ENCODE peak calls at places on chromosomes 12 and 14, in seven cellular contexts. E is bronchial epithelial cell, W is prostate gland, P is right atrium auricular region, T is MCF 10A, C is GM10248, N is ovary. Q is an unnamed sample.

GRCh38 chr12:96257550-96258392 is 63.6 kb downstream of the ELK3 start:
- DNase-seq in E (no peak), W (no peak), P (no peak), T (no peak), C (no peak), N (no peak), Q (no peak)

GRCh38 chr12:57278465-57279453 is 27.8 kb upstream of the STAC3 start:
- DNase-seq in E (no peak), W (peak), P (no peak), T (no peak), C (no peak), N (no peak), Q (no peak)

GRCh38 chr14:91420686-91421085 is 3.1 kb upstream of the CCDC88C start:
- DNase-seq in E (no peak), W (no peak), P (peak), T (no peak), C (no peak), N (no peak), Q (no peak)

GRCh38 chr14:86221000-86221399 is 691.1 kb downstream of the FLRT2 start:
- DNase-seq in E (no peak), W (no peak), P (no peak), T (peak), C (no peak), N (no peak), Q (no peak)

GRCh38 chr14:75090353-75090752 is 20.9 kb downstream of the ZC2HC1C start:
- DNase-seq in E (peak), W (no peak), P (no peak), T (no peak), C (no peak), N (no peak), Q (no peak)

GRCh38 chr12:32248594-32249140 is 142.0 kb downstream of the BICD1 start:
- DNase-seq in E (peak), W (no peak), P (no peak), T (peak), C (no peak), N (no peak), Q (no peak)

GRCh38 chr14:78764240-78764639 is 594.1 kb downstream of the NRXN3 start:
- DNase-seq in E (peak), W (no peak), P (no peak), T (peak), C (no peak), N (no peak), Q (no peak)

GRCh38 chr14:75440733-75441474 is 13.1 kb downstream of the JDP2 start:
- DNase-seq in E (no peak), W (peak), P (peak), T (no peak), C (no peak), N (peak), Q (no peak)

GRCh38 chr12:71315328-71315960 is 124.2 kb upstream of the LGR5 start:
- DNase-seq in E (peak), W (peak), P (no peak), T (peak), C (no peak), N (no peak), Q (no peak)

GRCh38 chr12:86118161-86118560 is 138.0 kb downstream of the MGAT4C start:
- DNase-seq in E (no peak), W (no peak), P (no peak), T (no peak), C (no peak), N (no peak), Q (no peak)

GRCh38 chr12:57888407-57889157 is 42.1 kb upstream of the CTDSP2 start:
- DNase-seq in E (peak), W (peak), P (no peak), T (peak), C (no peak), N (peak), Q (peak)

GRCh38 chr14:74967618-74968017 is 12.2 kb upstream of the PGF start:
- DNase-seq in E (no peak), W (no peak), P (no peak), T (no peak), C (no peak), N (no peak), Q (no peak)

GRCh38 chr12:6829532-6830220 is 1.5 kb downstream of the P3H3 start:
- DNase-seq in E (peak), W (no peak), P (no peak), T (peak), C (no peak), N (no peak), Q (no peak)

GRCh38 chr12:6826734-6827436 is 1.3 kb upstream of the P3H3 start:
- DNase-seq in E (no peak), W (no peak), P (no peak), T (no peak), C (no peak), N (no peak), Q (no peak)

GRCh38 chr12:6828671-6829531 is 694 bp downstream of the P3H3 start:
- DNase-seq in E (no peak), W (peak), P (no peak), T (no peak), C (no peak), N (peak), Q (peak)

GRCh38 chr12:6827437-6827894 is 741 bp upstream of the P3H3 start:
- DNase-seq in E (peak), W (peak), P (peak), T (peak), C (no peak), N (peak), Q (peak)

GRCh38 chr12:6827982-6828670 is at the start of gene P3H3:
- DNase-seq in E (peak), W (peak), P (no peak), T (peak), C (no peak), N (peak), Q (peak)
- TF ChIP-seq CTCF in E (no peak), W (peak), P (no peak), T (no peak), C (peak), N (no peak), Q (peak)

DNA sequence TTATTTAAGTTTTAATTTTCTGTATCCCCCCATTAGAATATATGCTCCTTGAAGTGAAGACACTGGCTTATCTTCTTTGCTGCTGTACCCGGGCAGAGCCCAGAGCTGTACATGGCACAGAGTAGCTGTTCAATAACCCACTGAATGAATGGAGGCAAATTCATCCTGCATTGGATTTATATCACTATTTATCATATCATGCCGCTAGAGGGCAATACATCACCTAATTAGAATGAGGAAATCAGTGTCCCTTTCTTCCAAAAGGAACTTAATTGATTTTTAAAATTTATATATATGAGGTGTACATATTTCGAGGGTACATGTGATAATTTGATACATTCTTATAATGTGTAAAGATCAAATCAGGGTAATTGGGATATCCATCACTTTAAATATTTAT is 89.2 kb upstream of the TMEM260 start:
- DNase-seq in E (peak), W (no peak), P (no peak), T (peak), C (no peak), N (no peak), Q (no peak)
- TF ChIP-seq CTCF in E (peak), W (peak), P (peak), T (peak), C (peak), N (peak), Q (peak)

GRCh38 chr14:52738409-52738808 is 8.4 kb downstream of the STYX start:
- DNase-seq in E (no peak), W (no peak), P (no peak), T (no peak), C (no peak), N (no peak), Q (no peak)

GRCh38 chr14:52740751-52741150 is 10.8 kb downstream of the STYX start:
- DNase-seq in E (no peak), W (no peak), P (no peak), T (no peak), C (no peak), N (no peak), Q (no peak)

GRCh38 chr14:52735921-52736489 is 6.0 kb downstream of the STYX start:
- DNase-seq in E (no peak), W (no peak), P (no peak), T (no peak), C (no peak), N (no peak), Q (no peak)

GRCh38 chr14:52741865-52742264 is 11.9 kb downstream of the STYX start:
- DNase-seq in E (no peak), W (no peak), P (no peak), T (no peak), C (peak), N (no peak), Q (no peak)
- TF ChIP-seq CTCF in E (no peak), W (no peak), P (no peak), T (no peak), C (no peak), N (no peak), Q (no peak)

GRCh38 chr12:2733493-2734252 is 61.1 kb upstream of the FKBP4 start:
- DNase-seq in E (no peak), W (no peak), P (no peak), T (no peak), C (no peak), N (no peak), Q (no peak)
- TF ChIP-seq CTCF in E (no peak), W (no peak), P (no peak), T (no peak), C (no peak), N (no peak), Q (no peak)

Q was measured in activated CD8-positive, alpha-beta T cell treated with anti-CD3 and anti-CD28 coated beads for 36 hours.